ENCODE peak calls at places on chromosomes 4 and X, in seven cellular contexts. One of them, this sample, is unnamed.

GRCh38 chrX:97039363-97040029 is 155.8 kb downstream of the RPA4 start:
- DNase-seq in CD8-positive, alpha-beta T cell: no peak
- DNase-seq in stimulated activated CD8-positive, alpha-beta memory T cell treated with anti-CD3 and anti-CD28 coated beads, Interleukin-7, amount 100 ng/mL, for 24 hours: no peak
- DNase-seq in colonic mucosa: peak
- DNase-seq in AG10803: peak
- DNase-seq in esophagus squamous epithelium: no peak
- DNase-seq in EL: no peak
- DNase-seq in this sample: peak

GRCh38 chr4:139940600-139940999 is 213.4 kb downstream of the MAML3 start:
- DNase-seq in CD8-positive, alpha-beta T cell: no peak
- DNase-seq in stimulated activated CD8-positive, alpha-beta memory T cell treated with anti-CD3 and anti-CD28 coated beads, Interleukin-7, amount 100 ng/mL, for 24 hours: no peak
- DNase-seq in colonic mucosa: no peak
- DNase-seq in AG10803: peak
- DNase-seq in esophagus squamous epithelium: no peak
- DNase-seq in EL: no peak
- DNase-seq in this sample: no peak

GRCh38 chrX:71989768-71990167 is 79.1 kb downstream of the NHSL2 start:
- DNase-seq in CD8-positive, alpha-beta T cell: no peak
- DNase-seq in stimulated activated CD8-positive, alpha-beta memory T cell treated with anti-CD3 and anti-CD28 coated beads, Interleukin-7, amount 100 ng/mL, for 24 hours: no peak
- DNase-seq in colonic mucosa: no peak
- DNase-seq in AG10803: peak
- DNase-seq in esophagus squamous epithelium: no peak
- DNase-seq in EL: peak
- DNase-seq in this sample: peak

GRCh38 chr4:65510976-65511375 is 159.3 kb downstream of the EPHA5 start:
- DNase-seq in CD8-positive, alpha-beta T cell: no peak
- DNase-seq in stimulated activated CD8-positive, alpha-beta memory T cell treated with anti-CD3 and anti-CD28 coated beads, Interleukin-7, amount 100 ng/mL, for 24 hours: no peak
- DNase-seq in colonic mucosa: no peak
- DNase-seq in AG10803: peak
- DNase-seq in esophagus squamous epithelium: no peak
- DNase-seq in EL: peak
- DNase-seq in this sample: peak

GRCh38 chr4:80767944-80768343 is 262.6 kb upstream of the BMP3 start:
- DNase-seq in CD8-positive, alpha-beta T cell: no peak
- DNase-seq in stimulated activated CD8-positive, alpha-beta memory T cell treated with anti-CD3 and anti-CD28 coated beads, Interleukin-7, amount 100 ng/mL, for 24 hours: no peak
- DNase-seq in colonic mucosa: no peak
- DNase-seq in AG10803: no peak
- DNase-seq in esophagus squamous epithelium: no peak
- DNase-seq in EL: peak
- DNase-seq in this sample: peak

GRCh38 chrX:38882894-38883620 is 81.8 kb downstream of the MID1IP1 start:
- DNase-seq in CD8-positive, alpha-beta T cell: no peak
- DNase-seq in stimulated activated CD8-positive, alpha-beta memory T cell treated with anti-CD3 and anti-CD28 coated beads, Interleukin-7, amount 100 ng/mL, for 24 hours: no peak
- DNase-seq in colonic mucosa: no peak
- DNase-seq in AG10803: peak
- DNase-seq in esophagus squamous epithelium: no peak
- DNase-seq in EL: peak
- DNase-seq in this sample: peak

GRCh38 chrX:69024931-69025330 is 140.3 kb downstream of the PJA1 start:
- DNase-seq in CD8-positive, alpha-beta T cell: no peak
- DNase-seq in stimulated activated CD8-positive, alpha-beta memory T cell treated with anti-CD3 and anti-CD28 coated beads, Interleukin-7, amount 100 ng/mL, for 24 hours: no peak
- DNase-seq in colonic mucosa: peak
- DNase-seq in AG10803: peak
- DNase-seq in esophagus squamous epithelium: no peak
- DNase-seq in EL: peak
- DNase-seq in this sample: peak

GRCh38 chr4:107721436-107722090 is 1.5 kb upstream of the PAPSS1 start:
- DNase-seq in CD8-positive, alpha-beta T cell: peak
- DNase-seq in stimulated activated CD8-positive, alpha-beta memory T cell treated with anti-CD3 and anti-CD28 coated beads, Interleukin-7, amount 100 ng/mL, for 24 hours: peak
- DNase-seq in colonic mucosa: peak
- DNase-seq in AG10803: no peak
- DNase-seq in esophagus squamous epithelium: peak
- DNase-seq in EL: no peak
- DNase-seq in this sample: no peak

GRCh38 chrX:107619836-107620235 is 8.5 kb upstream of the PRPS1 start:
- DNase-seq in CD8-positive, alpha-beta T cell: no peak
- DNase-seq in stimulated activated CD8-positive, alpha-beta memory T cell treated with anti-CD3 and anti-CD28 coated beads, Interleukin-7, amount 100 ng/mL, for 24 hours: no peak
- DNase-seq in colonic mucosa: no peak
- DNase-seq in AG10803: peak
- DNase-seq in esophagus squamous epithelium: no peak
- DNase-seq in EL: no peak
- DNase-seq in this sample: no peak

GRCh38 chrX:40094900-40095587 is 2.7 kb downstream of the BCOR start:
- DNase-seq in CD8-positive, alpha-beta T cell: no peak
- DNase-seq in stimulated activated CD8-positive, alpha-beta memory T cell treated with anti-CD3 and anti-CD28 coated beads, Interleukin-7, amount 100 ng/mL, for 24 hours: no peak
- DNase-seq in colonic mucosa: no peak
- DNase-seq in AG10803: no peak
- DNase-seq in esophagus squamous epithelium: no peak
- DNase-seq in EL: peak
- DNase-seq in this sample: no peak

GRCh38 chr4:39591290-39591689 is 47.4 kb downstream of the SMIM14 start:
- DNase-seq in CD8-positive, alpha-beta T cell: no peak
- DNase-seq in stimulated activated CD8-positive, alpha-beta memory T cell treated with anti-CD3 and anti-CD28 coated beads, Interleukin-7, amount 100 ng/mL, for 24 hours: no peak
- DNase-seq in colonic mucosa: peak
- DNase-seq in AG10803: no peak
- DNase-seq in esophagus squamous epithelium: no peak
- DNase-seq in EL: no peak
- DNase-seq in this sample: no peak

GRCh38 chr4:148071009-148071408 is 339.1 kb downstream of the ARHGAP10 start:
- DNase-seq in CD8-positive, alpha-beta T cell: no peak
- DNase-seq in stimulated activated CD8-positive, alpha-beta memory T cell treated with anti-CD3 and anti-CD28 coated beads, Interleukin-7, amount 100 ng/mL, for 24 hours: no peak
- DNase-seq in colonic mucosa: no peak
- DNase-seq in AG10803: no peak
- DNase-seq in esophagus squamous epithelium: no peak
- DNase-seq in EL: no peak
- DNase-seq in this sample: no peak

GRCh38 chr4:146520894-146521542 is 722 bp downstream of the SLC10A7 start:
- DNase-seq in CD8-positive, alpha-beta T cell: peak
- DNase-seq in stimulated activated CD8-positive, alpha-beta memory T cell treated with anti-CD3 and anti-CD28 coated beads, Interleukin-7, amount 100 ng/mL, for 24 hours: no peak
- DNase-seq in colonic mucosa: peak
- DNase-seq in AG10803: peak
- DNase-seq in esophagus squamous epithelium: no peak
- DNase-seq in EL: peak
- DNase-seq in this sample: peak

GRCh38 chrX:261167-261857 is 19.9 kb upstream of the PLCXD1 start:
- DNase-seq in CD8-positive, alpha-beta T cell: no peak
- DNase-seq in stimulated activated CD8-positive, alpha-beta memory T cell treated with anti-CD3 and anti-CD28 coated beads, Interleukin-7, amount 100 ng/mL, for 24 hours: no peak
- DNase-seq in colonic mucosa: peak
- DNase-seq in AG10803: no peak
- DNase-seq in esophagus squamous epithelium: no peak
- DNase-seq in EL: peak
- DNase-seq in this sample: peak

GRCh38 chr4:143512978-143513313 is 556 bp upstream of the SMARCA5 start:
- DNase-seq in CD8-positive, alpha-beta T cell: no peak
- DNase-seq in stimulated activated CD8-positive, alpha-beta memory T cell treated with anti-CD3 and anti-CD28 coated beads, Interleukin-7, amount 100 ng/mL, for 24 hours: no peak
- DNase-seq in colonic mucosa: no peak
- DNase-seq in AG10803: no peak
- DNase-seq in esophagus squamous epithelium: no peak
- DNase-seq in EL: no peak
- DNase-seq in this sample: peak

GRCh38 chr4:84238247-84239090 is 260.6 kb downstream of the NKX6-1 start:
- DNase-seq in CD8-positive, alpha-beta T cell: no peak
- DNase-seq in stimulated activated CD8-positive, alpha-beta memory T cell treated with anti-CD3 and anti-CD28 coated beads, Interleukin-7, amount 100 ng/mL, for 24 hours: no peak
- DNase-seq in colonic mucosa: no peak
- DNase-seq in AG10803: peak
- DNase-seq in esophagus squamous epithelium: no peak
- DNase-seq in EL: peak
- DNase-seq in this sample: peak

GRCh38 chr4:7777871-7778523 is 161.7 kb downstream of the AFAP1 start:
- DNase-seq in CD8-positive, alpha-beta T cell: no peak
- DNase-seq in stimulated activated CD8-positive, alpha-beta memory T cell treated with anti-CD3 and anti-CD28 coated beads, Interleukin-7, amount 100 ng/mL, for 24 hours: no peak
- DNase-seq in colonic mucosa: no peak
- DNase-seq in AG10803: no peak
- DNase-seq in esophagus squamous epithelium: no peak
- DNase-seq in EL: no peak
- DNase-seq in this sample: no peak

GRCh38 chr4:154292589-154292988 is 199.0 kb downstream of the DCHS2 start:
- DNase-seq in CD8-positive, alpha-beta T cell: no peak
- DNase-seq in stimulated activated CD8-positive, alpha-beta memory T cell treated with anti-CD3 and anti-CD28 coated beads, Interleukin-7, amount 100 ng/mL, for 24 hours: no peak
- DNase-seq in colonic mucosa: no peak
- DNase-seq in AG10803: no peak
- DNase-seq in esophagus squamous epithelium: no peak
- DNase-seq in EL: no peak
- DNase-seq in this sample: no peak

GRCh38 chr4:185541251-185541671 is 6.0 kb upstream of the PDLIM3 start:
- DNase-seq in CD8-positive, alpha-beta T cell: no peak
- DNase-seq in stimulated activated CD8-positive, alpha-beta memory T cell treated with anti-CD3 and anti-CD28 coated beads, Interleukin-7, amount 100 ng/mL, for 24 hours: no peak
- DNase-seq in colonic mucosa: peak
- DNase-seq in AG10803: no peak
- DNase-seq in esophagus squamous epithelium: no peak
- DNase-seq in EL: no peak
- DNase-seq in this sample: peak

GRCh38 chr4:176883681-176884418 is 91.1 kb upstream of the VEGFC start:
- DNase-seq in CD8-positive, alpha-beta T cell: no peak
- DNase-seq in stimulated activated CD8-positive, alpha-beta memory T cell treated with anti-CD3 and anti-CD28 coated beads, Interleukin-7, amount 100 ng/mL, for 24 hours: no peak
- DNase-seq in colonic mucosa: no peak
- DNase-seq in AG10803: peak
- DNase-seq in esophagus squamous epithelium: no peak
- DNase-seq in EL: peak
- DNase-seq in this sample: peak

GRCh38 chr4:123640271-123640670 is 243.7 kb downstream of the SPRY1 start:
- DNase-seq in CD8-positive, alpha-beta T cell: no peak
- DNase-seq in stimulated activated CD8-positive, alpha-beta memory T cell treated with anti-CD3 and anti-CD28 coated beads, Interleukin-7, amount 100 ng/mL, for 24 hours: no peak
- DNase-seq in colonic mucosa: no peak
- DNase-seq in AG10803: peak
- DNase-seq in esophagus squamous epithelium: no peak
- DNase-seq in EL: peak
- DNase-seq in this sample: peak